ENCODE peak calls at places on chromosomes 7 and 10, in seven cellular contexts. One of them, this sample, is unnamed.

GRCh38 chr10:118980870-118981269 is 48.6 kb upstream of the NANOS1 start:
- DNase-seq in vagina: peak
- DNase-seq in OCI-LY7: no peak
- DNase-seq in brain pericyte: no peak
- DNase-seq in IMR-90: no peak
- DNase-seq in AG08396: no peak
- DNase-seq in stimulated activated naive CD8-positive, alpha-beta T cell treated with anti-CD3 and anti-CD28 coated beads, Interleukin-15, Interleukin-2, amounts not matched to agents 100 U/mL and 50 U/mL, for 24 hours: no peak
- DNase-seq in this sample: no peak

GRCh38 chr7:63041786-63042185 is 956.9 kb upstream of the ZNF722 start:
- DNase-seq in vagina: no peak
- DNase-seq in OCI-LY7: no peak
- DNase-seq in brain pericyte: no peak
- DNase-seq in IMR-90: no peak
- DNase-seq in AG08396: no peak
- DNase-seq in stimulated activated naive CD8-positive, alpha-beta T cell treated with anti-CD3 and anti-CD28 coated beads, Interleukin-15, Interleukin-2, amounts not matched to agents 100 U/mL and 50 U/mL, for 24 hours: no peak
- DNase-seq in this sample: no peak

GRCh38 chr10:79391231-79392019 is 44.2 kb downstream of the PPIF start:
- DNase-seq in vagina: peak
- DNase-seq in OCI-LY7: no peak
- DNase-seq in brain pericyte: no peak
- DNase-seq in IMR-90: no peak
- DNase-seq in AG08396: no peak
- DNase-seq in stimulated activated naive CD8-positive, alpha-beta T cell treated with anti-CD3 and anti-CD28 coated beads, Interleukin-15, Interleukin-2, amounts not matched to agents 100 U/mL and 50 U/mL, for 24 hours: no peak
- DNase-seq in this sample: no peak

GRCh38 chr10:105650311-105650710 is 1009.2 kb downstream of the SORCS3 start:
- DNase-seq in vagina: no peak
- DNase-seq in OCI-LY7: no peak
- DNase-seq in brain pericyte: no peak
- DNase-seq in IMR-90: no peak
- DNase-seq in AG08396: no peak
- DNase-seq in stimulated activated naive CD8-positive, alpha-beta T cell treated with anti-CD3 and anti-CD28 coated beads, Interleukin-15, Interleukin-2, amounts not matched to agents 100 U/mL and 50 U/mL, for 24 hours: no peak
- DNase-seq in this sample: no peak

GRCh38 chr7:56087445-56087844 is 5.3 kb downstream of the PHKG1 start:
- DNase-seq in vagina: no peak
- DNase-seq in OCI-LY7: no peak
- DNase-seq in brain pericyte: no peak
- DNase-seq in IMR-90: no peak
- DNase-seq in AG08396: no peak
- DNase-seq in stimulated activated naive CD8-positive, alpha-beta T cell treated with anti-CD3 and anti-CD28 coated beads, Interleukin-15, Interleukin-2, amounts not matched to agents 100 U/mL and 50 U/mL, for 24 hours: no peak
- DNase-seq in this sample: no peak

GRCh38 chr7:390761-391410 is 100.9 kb downstream of the FOXL3 start:
- DNase-seq in vagina: no peak
- DNase-seq in OCI-LY7: no peak
- DNase-seq in brain pericyte: no peak
- DNase-seq in IMR-90: no peak
- DNase-seq in AG08396: no peak
- DNase-seq in stimulated activated naive CD8-positive, alpha-beta T cell treated with anti-CD3 and anti-CD28 coated beads, Interleukin-15, Interleukin-2, amounts not matched to agents 100 U/mL and 50 U/mL, for 24 hours: no peak
- DNase-seq in this sample: no peak

GRCh38 chr10:103758294-103758681 is 97.1 kb downstream of the SH3PXD2A start:
- DNase-seq in vagina: no peak
- DNase-seq in OCI-LY7: no peak
- DNase-seq in brain pericyte: no peak
- DNase-seq in IMR-90: peak
- DNase-seq in AG08396: no peak
- DNase-seq in stimulated activated naive CD8-positive, alpha-beta T cell treated with anti-CD3 and anti-CD28 coated beads, Interleukin-15, Interleukin-2, amounts not matched to agents 100 U/mL and 50 U/mL, for 24 hours: no peak
- DNase-seq in this sample: no peak

GRCh38 chr10:64859911-64860310 is 1338.7 kb downstream of the REEP3 start:
- DNase-seq in vagina: no peak
- DNase-seq in OCI-LY7: no peak
- DNase-seq in brain pericyte: no peak
- DNase-seq in IMR-90: no peak
- DNase-seq in AG08396: no peak
- DNase-seq in stimulated activated naive CD8-positive, alpha-beta T cell treated with anti-CD3 and anti-CD28 coated beads, Interleukin-15, Interleukin-2, amounts not matched to agents 100 U/mL and 50 U/mL, for 24 hours: no peak
- DNase-seq in this sample: no peak

GRCh38 chr10:33116293-33116697 is 158.3 kb upstream of the ITGB1 start:
- DNase-seq in vagina: no peak
- DNase-seq in OCI-LY7: peak
- DNase-seq in brain pericyte: no peak
- DNase-seq in IMR-90: peak
- DNase-seq in AG08396: peak
- DNase-seq in stimulated activated naive CD8-positive, alpha-beta T cell treated with anti-CD3 and anti-CD28 coated beads, Interleukin-15, Interleukin-2, amounts not matched to agents 100 U/mL and 50 U/mL, for 24 hours: peak
- DNase-seq in this sample: peak

GRCh38 chr7:8176370-8177081 is 85.4 kb downstream of the ICA1 start:
- DNase-seq in vagina: no peak
- DNase-seq in OCI-LY7: peak
- DNase-seq in brain pericyte: no peak
- DNase-seq in IMR-90: no peak
- DNase-seq in AG08396: no peak
- DNase-seq in stimulated activated naive CD8-positive, alpha-beta T cell treated with anti-CD3 and anti-CD28 coated beads, Interleukin-15, Interleukin-2, amounts not matched to agents 100 U/mL and 50 U/mL, for 24 hours: peak
- DNase-seq in this sample: no peak

GRCh38 chr7:80346704-80347103 is 165.2 kb downstream of the GNAT3 start:
- DNase-seq in vagina: no peak
- DNase-seq in OCI-LY7: no peak
- DNase-seq in brain pericyte: no peak
- DNase-seq in IMR-90: peak
- DNase-seq in AG08396: no peak
- DNase-seq in stimulated activated naive CD8-positive, alpha-beta T cell treated with anti-CD3 and anti-CD28 coated beads, Interleukin-15, Interleukin-2, amounts not matched to agents 100 U/mL and 50 U/mL, for 24 hours: no peak
- DNase-seq in this sample: peak

GRCh38 chr7:23468721-23469149 is 1.6 kb downstream of the IGF2BP3 start:
- DNase-seq in vagina: no peak
- DNase-seq in OCI-LY7: peak
- DNase-seq in brain pericyte: no peak
- DNase-seq in IMR-90: no peak
- DNase-seq in AG08396: no peak
- DNase-seq in stimulated activated naive CD8-positive, alpha-beta T cell treated with anti-CD3 and anti-CD28 coated beads, Interleukin-15, Interleukin-2, amounts not matched to agents 100 U/mL and 50 U/mL, for 24 hours: no peak
- DNase-seq in this sample: no peak

GRCh38 chr7:50552921-50553320 is 12.3 kb downstream of the DDC start:
- DNase-seq in vagina: no peak
- DNase-seq in OCI-LY7: no peak
- DNase-seq in brain pericyte: no peak
- DNase-seq in IMR-90: peak
- DNase-seq in AG08396: peak
- DNase-seq in stimulated activated naive CD8-positive, alpha-beta T cell treated with anti-CD3 and anti-CD28 coated beads, Interleukin-15, Interleukin-2, amounts not matched to agents 100 U/mL and 50 U/mL, for 24 hours: no peak
- DNase-seq in this sample: peak

This sample was measured in fibroblast of lung.